ENCODE peak calls at places on chromosomes 4 and X, in four cellular contexts. N, U, X and J are unnamed samples.

GRCh38 chr4:121696140-121696640 is 590 bp downstream of the ANXA5 start:
- DNase-seq in N (peak; percentile 44), U (peak; percentile 90), X (peak; percentile 85), J (peak; percentile 64)

GRCh38 chr4:15682790-15683495 is 1.3 kb downstream of the FAM200B start:
- DNase-seq in N (no peak), U (no peak), X (peak; percentile 17), J (no peak)

GRCh38 chr4:80420638-80421037 is 85.1 kb downstream of the CFAP299 start:
- DNase-seq in N (no peak), U (no peak), X (no peak), J (no peak)

GRCh38 chr4:73704314-73705055 is 35.9 kb upstream of the CXCL8 start:
- DNase-seq in N (no peak), U (no peak), X (peak; percentile 100), J (no peak)

GRCh38 chr4:112765317-112765989 is 128.5 kb downstream of the LARP7 start:
- DNase-seq in N (peak; percentile 78), U (no peak), X (peak; percentile 18), J (no peak)

GRCh38 chrX:9677098-9677739 is 88.4 kb downstream of the GPR143 start:
- DNase-seq in N (no peak), U (no peak), X (peak; percentile 64), J (no peak)

GRCh38 chrX:134623293-134624045 is 34.8 kb downstream of the PLAC1 start:
- DNase-seq in N (no peak), U (no peak), X (peak; percentile 44), J (no peak)

GRCh38 chr4:158581161-158581560 is 59.5 kb downstream of the RXFP1 start:
- DNase-seq in N (no peak), U (no peak), X (peak; percentile 41), J (no peak)

GRCh38 chr4:5895287-5895686 is 2.4 kb upstream of the CRMP1 start:
- DNase-seq in N (no peak), U (no peak), X (peak; percentile 5), J (no peak)

GRCh38 chrX:153688071-153688470 is 345 bp downstream of the SLC6A8 start:
- DNase-seq in N (no peak), U (no peak), X (no peak), J (no peak)

GRCh38 chr4:95289028-95289634 is 259.6 kb downstream of the UNC5C start:
- DNase-seq in N (no peak), U (no peak), X (peak; percentile 16), J (no peak)

GRCh38 chr4:166091914-166092510 is 219.0 kb downstream of the TLL1 start:
- DNase-seq in N (peak; percentile 65), U (no peak), X (peak; percentile 29), J (no peak)

GRCh38 chr4:22264261-22264660 is 251.6 kb downstream of the ADGRA3 start:
- DNase-seq in N (no peak), U (no peak), X (no peak), J (no peak)

GRCh38 chr4:24089831-24090531 is 200.1 kb upstream of the PPARGC1A start:
- DNase-seq in N (no peak), U (no peak), X (peak; percentile 90), J (no peak)

GRCh38 chr4:2482693-2483092 is 13.8 kb downstream of the RNF4 start:
- DNase-seq in N (no peak), U (no peak), X (peak; percentile 35), J (no peak)

GRCh38 chr4:148203056-148203898 is 238.9 kb downstream of the NR3C2 start:
- DNase-seq in N (peak; percentile 64), U (no peak), X (no peak), J (no peak)

GRCh38 chr4:109559625-109559982 is 442 bp upstream of the MCUB start:
- DNase-seq in N (no peak), U (peak; percentile 67), X (no peak), J (no peak)

GRCh38 chrX:123975180-123975579 is 13.7 kb downstream of the STAG2 start:
- DNase-seq in N (no peak), U (no peak), X (peak; percentile 31), J (no peak)
- H3K27ac ChIP-seq in N (no peak overlapping the region), U (no peak overlapping the region), X (no peak overlapping the region), J (no peak overlapping the region)

DNA sequence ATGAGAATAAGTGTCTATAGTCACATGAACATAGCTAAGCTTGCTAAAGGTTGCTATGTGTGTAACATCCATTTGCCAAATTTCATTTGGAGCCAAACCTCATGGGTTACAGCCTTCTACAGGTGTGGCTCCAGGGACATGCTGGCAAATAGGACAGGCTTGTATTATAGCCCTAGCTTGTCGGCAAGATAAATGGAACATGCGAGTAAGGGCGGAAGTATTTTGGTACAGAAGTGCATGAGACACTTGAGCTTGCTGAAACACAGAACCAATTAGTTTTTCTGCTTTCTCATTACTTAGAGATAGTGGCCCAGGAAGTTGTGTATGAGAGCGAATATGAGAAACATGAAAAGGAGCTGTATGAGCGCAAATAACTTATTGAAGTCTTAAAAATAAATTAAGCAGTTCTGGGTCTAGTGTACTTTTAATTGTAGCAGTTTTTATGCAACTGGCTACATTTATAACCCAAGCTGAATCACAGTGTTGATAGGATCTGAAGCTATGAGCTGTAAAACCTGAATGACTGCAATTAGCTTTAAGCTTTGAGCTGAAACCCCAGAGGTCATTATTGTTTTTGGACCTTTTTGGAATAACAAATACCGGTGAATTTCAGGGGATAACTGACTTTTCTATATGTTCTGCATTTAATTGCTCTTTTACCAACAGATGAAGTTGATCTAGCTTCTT is 64.6 kb downstream of the KDM5C start:
- DNase-seq in N (no peak), U (no peak), X (no peak), J (no peak)
- H3K27ac ChIP-seq in N (no peak overlapping the region), U (no peak overlapping the region), X (no peak overlapping the region), J (no peak overlapping the region)

GRCh38 chr4:37995299-37995821 is 35.2 kb downstream of the PTTG2 start:
- DNase-seq in N (no peak), U (no peak), X (no peak), J (no peak)
- H3K27ac ChIP-seq in N (no peak overlapping the region), U (no peak overlapping the region), X (no peak overlapping the region), J (no peak overlapping the region)

GRCh38 chrX:136755411-136755810 is 25.3 kb downstream of the ARHGEF6 start:
- DNase-seq in N (no peak), U (no peak), X (no peak), J (no peak)
- H3K27ac ChIP-seq in N (no peak overlapping the region), U (no peak overlapping the region), X (no peak overlapping the region), J (no peak overlapping the region)

GRCh38 chrX:15619053-15619772 is 18.5 kb upstream of the ACE2 start:
- DNase-seq in N (no peak), U (no peak), X (peak; percentile 2), J (no peak)

GRCh38 chrX:15617111-15617510 is 16.4 kb upstream of the ACE2 start:
- DNase-seq in N (no peak), U (no peak), X (no peak), J (no peak)

GRCh38 chrX:15616531-15616930 is 15.8 kb upstream of the ACE2 start:
- DNase-seq in N (no peak), U (no peak), X (no peak), J (no peak)
- H3K27ac ChIP-seq in N (no peak overlapping the region), U (no peak overlapping the region), X (no peak overlapping the region), J (no peak overlapping the region)

DNA sequence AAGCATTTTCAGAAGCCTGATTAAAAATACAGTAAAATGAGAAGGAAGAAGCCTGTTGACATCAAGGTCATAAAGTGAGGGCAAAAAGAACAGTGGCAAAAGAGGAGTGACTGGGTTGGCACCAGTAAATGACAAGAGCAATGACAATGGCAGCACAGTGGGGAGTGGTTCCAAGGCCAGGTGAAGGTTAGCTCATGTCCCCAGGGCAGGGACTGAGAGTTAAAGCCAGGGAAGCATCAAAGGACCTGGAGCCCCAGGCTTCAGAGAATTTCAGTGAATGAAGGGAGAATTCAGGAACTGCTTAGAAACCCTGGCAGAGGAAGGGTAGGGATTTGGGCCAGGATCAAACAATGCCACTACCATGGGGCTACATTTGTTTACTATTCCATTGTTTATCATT is 8.8 kb upstream of the PIGA start:
- DNase-seq in N (no peak), U (no peak), X (no peak), J (no peak)
- H3K27ac ChIP-seq in N (no peak overlapping the region), U (no peak overlapping the region), X (no peak overlapping the region), J (no peak overlapping the region)

DNA sequence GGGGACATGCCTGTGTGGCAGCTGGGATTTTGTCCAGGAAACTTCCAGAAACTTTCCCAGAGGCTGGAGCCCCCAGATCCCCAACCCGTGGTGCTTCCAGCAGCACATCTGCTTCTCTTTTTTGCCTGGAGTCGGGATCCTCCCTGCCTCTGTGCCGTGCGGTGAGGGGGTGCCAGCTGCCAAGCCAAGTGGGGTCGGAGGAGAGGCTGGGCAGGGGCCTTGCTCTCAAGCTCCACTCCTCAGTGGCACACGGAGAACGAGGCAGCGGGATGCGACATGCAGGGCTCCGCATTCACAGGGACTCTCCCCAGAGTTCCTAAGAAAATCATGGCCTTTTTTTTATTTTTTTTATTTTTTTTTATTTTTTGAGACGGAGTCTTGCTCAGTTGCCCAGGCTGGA is 120.7 kb downstream of the PSAPL1 start:
- DNase-seq in N (no peak), U (no peak), X (no peak), J (no peak)
- H3K27ac ChIP-seq in N (no peak overlapping the region), U (no peak overlapping the region), X (no peak overlapping the region), J (peak overlapping the region; percentile 100)